ENCODE peak calls at places on chromosome 19, in five cellular contexts. One of them, this sample, is unnamed.

GRCh38 chr19:47032171-47032811 is 12.7 kb downstream of the NPAS1 start:
- DNase-seq in RWPE1: peak
- DNase-seq in osteocyte: no peak
- DNase-seq in AG10803: no peak
- DNase-seq in astrocyte of the cerebellum: no peak
- DNase-seq in this sample: no peak

GRCh38 chr19:6215701-6216235 is 64.0 kb downstream of the MLLT1 start:
- DNase-seq in osteocyte: no peak
- DNase-seq in RWPE1: no peak
- DNase-seq in AG10803: no peak
- DNase-seq in astrocyte of the cerebellum: no peak
- DNase-seq in this sample: no peak

GRCh38 chr19:48385461-48386087 is 5.8 kb downstream of the KDELR1 start:
- DNase-seq in RWPE1: no peak
- DNase-seq in osteocyte: no peak
- DNase-seq in AG10803: no peak
- DNase-seq in astrocyte of the cerebellum: no peak
- DNase-seq in this sample: no peak

GRCh38 chr19:47280183-47280797 is 5.6 kb downstream of the INAFM1 start:
- DNase-seq in astrocyte of the cerebellum: no peak
- DNase-seq in osteocyte: no peak
- DNase-seq in AG10803: peak
- DNase-seq in RWPE1: no peak
- DNase-seq in this sample: no peak

GRCh38 chr19:45403781-45404556 is 900 bp downstream of the PPP1R13L start:
- DNase-seq in astrocyte of the cerebellum: no peak
- DNase-seq in AG10803: peak
- DNase-seq in osteocyte: no peak
- DNase-seq in RWPE1: peak
- DNase-seq in this sample: no peak

GRCh38 chr19:10603873-10604459 is 16.9 kb upstream of the AP1M2 start:
- DNase-seq in AG10803: peak
- DNase-seq in RWPE1: no peak
- DNase-seq in osteocyte: no peak
- DNase-seq in astrocyte of the cerebellum: no peak
- DNase-seq in this sample: no peak

GRCh38 chr19:45753548-45753947 is 15.5 kb downstream of the SIX5 start:
- DNase-seq in RWPE1: no peak
- DNase-seq in astrocyte of the cerebellum: no peak
- DNase-seq in osteocyte: no peak
- DNase-seq in AG10803: no peak
- DNase-seq in this sample: no peak

GRCh38 chr19:3187662-3188511 is 2.2 kb downstream of the NCLN start:
- DNase-seq in AG10803: no peak
- DNase-seq in RWPE1: no peak
- DNase-seq in osteocyte: no peak
- DNase-seq in astrocyte of the cerebellum: no peak
- DNase-seq in this sample: no peak

GRCh38 chr19:43618921-43619261 is 538 bp downstream of the ZNF428 start:
- DNase-seq in RWPE1: peak
- DNase-seq in AG10803: no peak
- DNase-seq in osteocyte: no peak
- DNase-seq in astrocyte of the cerebellum: no peak
- DNase-seq in this sample: no peak

GRCh38 chr19:3375221-3376088 is 9.1 kb downstream of the NFIC start:
- DNase-seq in osteocyte: no peak
- DNase-seq in AG10803: peak
- DNase-seq in RWPE1: no peak
- DNase-seq in astrocyte of the cerebellum: no peak
- DNase-seq in this sample: no peak

GRCh38 chr19:47429140-47429793 is 9.9 kb upstream of the MEIS3 start:
- DNase-seq in RWPE1: no peak
- DNase-seq in AG10803: no peak
- DNase-seq in osteocyte: no peak
- DNase-seq in astrocyte of the cerebellum: no peak
- DNase-seq in this sample: no peak

GRCh38 chr19:18488403-18488723 is 33.5 kb downstream of the ELL start:
- DNase-seq in AG10803: peak
- DNase-seq in astrocyte of the cerebellum: no peak
- DNase-seq in osteocyte: no peak
- DNase-seq in RWPE1: no peak
- DNase-seq in this sample: no peak

GRCh38 chr19:15841875-15842569 is 26.6 kb upstream of the OR10H1 start:
- DNase-seq in AG10803: no peak
- DNase-seq in RWPE1: no peak
- DNase-seq in astrocyte of the cerebellum: no peak
- DNase-seq in osteocyte: no peak
- DNase-seq in this sample: no peak

GRCh38 chr19:23526302-23526701 is 131.0 kb upstream of the ZNF91 start:
- DNase-seq in AG10803: no peak
- DNase-seq in osteocyte: no peak
- DNase-seq in astrocyte of the cerebellum: no peak
- DNase-seq in RWPE1: no peak
- DNase-seq in this sample: no peak

GRCh38 chr19:2462635-2463421 is 6.1 kb upstream of the LMNB2 start:
- DNase-seq in AG10803: peak
- DNase-seq in astrocyte of the cerebellum: peak
- DNase-seq in osteocyte: peak
- DNase-seq in RWPE1: peak
- DNase-seq in this sample: no peak

GRCh38 chr19:43780706-43781525 is at the start of gene KCNN4:
- DNase-seq in RWPE1: peak
- DNase-seq in astrocyte of the cerebellum: no peak
- DNase-seq in AG10803: peak
- DNase-seq in osteocyte: no peak
- DNase-seq in this sample: no peak

GRCh38 chr19:46571495-46571894 is 29.6 kb upstream of the CALM3 start:
- DNase-seq in RWPE1: peak
- DNase-seq in AG10803: no peak
- DNase-seq in osteocyte: peak
- DNase-seq in astrocyte of the cerebellum: no peak
- DNase-seq in this sample: no peak

GRCh38 chr19:6062274-6062673 is 48.0 kb downstream of the RFX2 start:
- DNase-seq in AG10803: peak
- DNase-seq in astrocyte of the cerebellum: no peak
- DNase-seq in RWPE1: no peak
- DNase-seq in osteocyte: peak
- DNase-seq in this sample: no peak

GRCh38 chr19:47324502-47324901 is 7.5 kb upstream of the C5AR2 start:
- DNase-seq in RWPE1: no peak
- DNase-seq in astrocyte of the cerebellum: no peak
- DNase-seq in AG10803: no peak
- DNase-seq in osteocyte: no peak
- DNase-seq in this sample: no peak

GRCh38 chr19:33132425-33132824 is 511 bp downstream of the WDR88 start:
- DNase-seq in RWPE1: no peak
- DNase-seq in astrocyte of the cerebellum: no peak
- DNase-seq in osteocyte: no peak
- DNase-seq in AG10803: no peak
- DNase-seq in this sample: no peak
- TF ChIP-seq CTCF in RWPE1: no peak
- TF ChIP-seq CTCF in astrocyte of the cerebellum: peak
- TF ChIP-seq CTCF in osteocyte: peak
- TF ChIP-seq CTCF in AG10803: peak
- TF ChIP-seq CTCF in this sample: no peak

GRCh38 chr19:54795763-54796162 is 7.6 kb upstream of the KIR2DL4 start:
- DNase-seq in astrocyte of the cerebellum: no peak
- DNase-seq in RWPE1: no peak
- DNase-seq in osteocyte: no peak
- DNase-seq in AG10803: no peak
- DNase-seq in this sample: no peak
- TF ChIP-seq CTCF in astrocyte of the cerebellum: no peak
- TF ChIP-seq CTCF in RWPE1: no peak
- TF ChIP-seq CTCF in osteocyte: no peak
- TF ChIP-seq CTCF in AG10803: no peak
- TF ChIP-seq CTCF in this sample: no peak

GRCh38 chr19:13861392-13861713 is 15.6 kb upstream of the NANOS3 start:
- DNase-seq in osteocyte: no peak
- DNase-seq in AG10803: peak
- DNase-seq in astrocyte of the cerebellum: no peak
- DNase-seq in RWPE1: no peak
- DNase-seq in this sample: no peak

GRCh38 chr19:13860679-13861391 is 16.1 kb upstream of the NANOS3 start:
- DNase-seq in RWPE1: no peak
- DNase-seq in AG10803: no peak
- DNase-seq in astrocyte of the cerebellum: no peak
- DNase-seq in osteocyte: no peak
- DNase-seq in this sample: no peak

GRCh38 chr19:13861714-13862531 is 15.0 kb upstream of the NANOS3 start:
- DNase-seq in AG10803: peak
- DNase-seq in astrocyte of the cerebellum: no peak
- DNase-seq in osteocyte: peak
- DNase-seq in RWPE1: peak
- DNase-seq in this sample: peak

GRCh38 chr19:13856530-13856929 is 20.4 kb upstream of the NANOS3 start:
- DNase-seq in RWPE1: no peak
- DNase-seq in AG10803: no peak
- DNase-seq in osteocyte: no peak
- DNase-seq in astrocyte of the cerebellum: no peak
- DNase-seq in this sample: no peak

DNA sequence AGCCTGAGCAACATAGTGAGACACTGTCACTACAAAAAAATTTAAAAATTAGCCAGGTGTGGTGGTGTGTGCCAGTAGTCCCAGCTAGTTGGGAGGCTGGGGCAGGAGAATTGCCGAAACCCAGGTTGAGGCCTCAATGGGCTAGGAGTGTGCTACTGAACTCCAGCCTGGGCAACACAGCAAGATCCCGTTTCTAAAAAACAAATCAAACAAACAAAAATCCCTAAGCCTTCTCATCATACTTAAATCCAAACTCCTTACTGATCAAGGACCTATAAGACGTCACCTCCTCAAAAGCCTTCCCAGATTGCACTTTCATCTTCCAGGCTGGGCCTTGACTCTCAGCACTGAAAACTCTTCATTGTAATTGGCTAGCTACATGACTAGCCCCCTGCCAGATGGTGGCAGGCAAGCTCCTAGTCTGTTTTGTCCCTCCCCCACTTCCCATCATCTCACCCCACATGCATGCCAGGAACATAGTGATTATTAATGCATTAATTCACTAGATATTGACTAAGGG is 17.5 kb upstream of the NANOS3 start:
- DNase-seq in astrocyte of the cerebellum: no peak
- DNase-seq in osteocyte: no peak
- DNase-seq in AG10803: peak
- DNase-seq in RWPE1: no peak
- DNase-seq in this sample: no peak
- TF ChIP-seq CTCF in astrocyte of the cerebellum: no peak
- TF ChIP-seq CTCF in osteocyte: no peak
- TF ChIP-seq CTCF in AG10803: peak
- TF ChIP-seq CTCF in RWPE1: no peak
- TF ChIP-seq CTCF in this sample: no peak

GRCh38 chr19:1106841-1107654 is 3.3 kb downstream of the GPX4 start:
- DNase-seq in osteocyte: no peak
- DNase-seq in astrocyte of the cerebellum: no peak
- DNase-seq in RWPE1: peak
- DNase-seq in AG10803: peak
- DNase-seq in this sample: no peak
- TF ChIP-seq CTCF in osteocyte: peak
- TF ChIP-seq CTCF in astrocyte of the cerebellum: no peak
- TF ChIP-seq CTCF in RWPE1: peak
- TF ChIP-seq CTCF in AG10803: peak
- TF ChIP-seq CTCF in this sample: no peak

GRCh38 chr19:7636691-7637373 is at the start of gene STXBP2:
- DNase-seq in RWPE1: peak
- DNase-seq in AG10803: no peak
- DNase-seq in osteocyte: no peak
- DNase-seq in astrocyte of the cerebellum: no peak
- DNase-seq in this sample: peak
- TF ChIP-seq CTCF in RWPE1: no peak
- TF ChIP-seq CTCF in AG10803: no peak
- TF ChIP-seq CTCF in osteocyte: no peak
- TF ChIP-seq CTCF in astrocyte of the cerebellum: no peak
- TF ChIP-seq CTCF in this sample: no peak

GRCh38 chr19:54096642-54097106 is 3.9 kb downstream of the OSCAR start:
- DNase-seq in astrocyte of the cerebellum: no peak
- DNase-seq in RWPE1: no peak
- DNase-seq in AG10803: peak
- DNase-seq in osteocyte: no peak
- DNase-seq in this sample: no peak
- TF ChIP-seq CTCF in astrocyte of the cerebellum: peak
- TF ChIP-seq CTCF in RWPE1: no peak
- TF ChIP-seq CTCF in AG10803: peak
- TF ChIP-seq CTCF in osteocyte: peak
- TF ChIP-seq CTCF in this sample: no peak

DNA sequence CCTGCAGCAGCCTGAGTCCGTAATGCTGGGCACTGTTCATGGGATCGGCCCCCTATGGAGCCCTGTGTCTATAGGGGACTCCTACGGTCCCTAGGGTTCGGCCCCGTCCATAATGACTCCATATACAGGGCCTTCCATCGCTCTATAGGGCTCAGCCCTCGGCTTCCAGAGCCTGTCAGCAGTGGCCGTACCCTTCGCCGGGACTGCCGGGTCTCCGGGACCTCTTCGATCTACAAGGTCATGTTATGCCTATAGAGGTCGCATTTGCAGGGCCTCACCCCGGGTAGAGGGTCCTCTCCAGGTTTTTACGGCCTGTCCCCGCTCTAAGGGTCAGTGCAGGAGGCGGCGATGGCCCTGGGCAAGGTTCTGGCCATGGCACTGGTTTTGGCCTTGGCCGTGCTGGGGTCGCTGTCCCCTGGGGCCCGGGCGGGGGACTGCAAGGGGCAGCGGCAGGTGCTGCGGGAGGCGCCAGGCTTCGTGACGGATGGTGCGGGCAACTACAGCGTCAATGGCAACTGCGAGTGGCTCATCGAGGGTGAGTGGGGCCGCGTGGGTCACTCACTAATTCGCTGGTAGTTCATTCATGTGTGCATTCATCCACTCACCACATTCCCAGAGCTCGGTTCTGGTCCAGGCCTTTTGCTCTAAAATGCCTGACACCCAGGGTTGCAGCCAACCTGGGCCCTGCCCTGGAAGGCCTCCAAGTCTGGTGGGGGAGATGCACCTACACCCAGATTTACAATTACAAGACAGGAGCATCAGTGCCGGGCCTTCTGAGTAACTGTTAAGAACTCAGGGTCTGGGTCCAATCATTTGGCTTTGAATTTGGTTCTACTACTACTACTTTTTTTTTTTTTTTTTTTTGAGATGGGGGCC is 699 bp downstream of the MEGF8 start:
- DNase-seq in AG10803: no peak
- DNase-seq in osteocyte: no peak
- DNase-seq in RWPE1: peak
- DNase-seq in astrocyte of the cerebellum: no peak
- DNase-seq in this sample: no peak
- TF ChIP-seq CTCF in AG10803: peak
- TF ChIP-seq CTCF in osteocyte: no peak
- TF ChIP-seq CTCF in RWPE1: no peak
- TF ChIP-seq CTCF in astrocyte of the cerebellum: no peak
- TF ChIP-seq CTCF in this sample: peak

DNA sequence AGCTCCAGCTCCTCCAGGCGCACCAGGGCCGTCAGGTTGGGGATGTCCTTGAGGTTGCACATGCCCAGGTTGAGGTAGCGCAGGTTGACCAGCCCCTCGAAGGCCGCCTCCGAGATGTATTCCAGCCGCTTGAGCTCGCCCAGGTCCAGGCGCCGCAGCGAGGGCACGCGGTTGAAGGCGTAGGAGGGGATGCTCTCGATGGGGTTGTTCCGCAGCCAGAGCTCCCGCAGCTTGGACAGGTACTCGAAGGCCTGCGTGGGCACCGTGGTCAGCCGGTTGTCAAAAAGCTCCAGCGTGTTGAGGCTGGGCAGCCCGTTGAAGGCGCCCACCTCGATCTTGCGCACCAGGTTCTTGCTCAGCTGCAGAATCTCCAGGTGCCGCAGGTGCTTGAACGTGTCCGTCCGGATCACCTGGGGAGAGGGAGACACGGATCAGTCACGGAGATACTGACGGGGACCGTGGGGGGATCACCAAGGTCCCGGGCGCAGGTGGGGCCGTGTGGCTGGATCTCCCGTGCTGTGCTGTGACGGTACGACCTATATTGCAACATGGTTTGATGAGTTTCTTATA is 5.4 kb upstream of the ASPDH start:
- DNase-seq in astrocyte of the cerebellum: no peak
- DNase-seq in RWPE1: no peak
- DNase-seq in AG10803: no peak
- DNase-seq in osteocyte: no peak
- DNase-seq in this sample: no peak
- TF ChIP-seq CTCF in astrocyte of the cerebellum: no peak
- TF ChIP-seq CTCF in RWPE1: no peak
- TF ChIP-seq CTCF in AG10803: no peak
- TF ChIP-seq CTCF in osteocyte: no peak
- TF ChIP-seq CTCF in this sample: no peak